ENCODE peak calls at places on chromosome 14, in ten cellular contexts. D is AG04450; Y is lung microvascular endothelial cell; H is NCI-H1436; W is Peyer's patch; F is tibial artery; Z is activated CD4-positive, alpha-beta T cell treated with anti-CD3 and anti-CD28 coated beads for 1 hour; T is CD4-positive, alpha-beta T cell; E is nephron progenitor cell; G is stimulated activated CD4-positive, alpha-beta T cell treated with anti-CD3 and anti-CD28 coated beads, Interleukin-15, amount 100 ng/mL, for 24 hours. M is an unnamed sample.

GRCh38 chr14:59705245-59705644 is 128.6 kb upstream of the CCDC175 start:
- DNase-seq in F (no peak), Y (no peak), E (no peak), H (no peak), W (no peak), Z (no peak), G (no peak), D (no peak), T (no peak), M (no peak)

GRCh38 chr14:51862171-51862838 is 1.9 kb downstream of the GNG2 start:
- DNase-seq in H (no peak), Y (no peak), D (no peak), T (no peak), F (no peak), Z (no peak), G (no peak), W (no peak), E (no peak), M (no peak)

GRCh38 chr14:59391388-59391787 is 73.8 kb downstream of the GPR135 start:
- DNase-seq in W (no peak), G (no peak), Z (no peak), D (no peak), T (no peak), Y (no peak), H (no peak), F (no peak), E (no peak), M (no peak)

GRCh38 chr14:90355540-90356518 is 24.1 kb upstream of the NRDE2 start:
- DNase-seq in Z (no peak), W (no peak), E (no peak), G (no peak), Y (no peak), F (no peak), T (no peak), H (no peak), D (no peak), M (no peak)

GRCh38 chr14:27995688-27996087 is 770.9 kb upstream of the FOXG1 start:
- DNase-seq in Z (no peak), T (no peak), H (peak; percentile 92), E (no peak), G (no peak), W (no peak), F (no peak), Y (no peak), D (no peak), M (no peak)

GRCh38 chr14:73344304-73344703 is 107.0 kb downstream of the PAPLN start:
- DNase-seq in Z (no peak), T (no peak), F (no peak), W (no peak), H (no peak), G (no peak), E (no peak), D (no peak), Y (no peak), M (no peak)

GRCh38 chr14:72706485-72706884 is 187.4 kb downstream of the DPF3 start:
- DNase-seq in Y (no peak), Z (no peak), T (no peak), W (no peak), F (no peak), H (no peak), G (no peak), E (no peak), D (no peak), M (no peak)

GRCh38 chr14:101475468-101476257 is 85.6 kb upstream of the DIO3 start:
- DNase-seq in G (no peak), H (no peak), Z (peak; percentile 2), W (peak; percentile 43), Y (no peak), E (no peak), T (no peak), D (peak; percentile 15), F (peak; percentile 69), M (peak; percentile 70)

GRCh38 chr14:63666326-63666725 is 24.7 kb upstream of the WDR89 start:
- DNase-seq in F (no peak), Z (no peak), G (no peak), Y (no peak), T (no peak), E (no peak), W (no peak), H (no peak), D (no peak), M (no peak)

GRCh38 chr14:95527392-95528002 is 7.4 kb upstream of the GLRX5 start:
- DNase-seq in D (no peak), W (peak; percentile 83), Z (no peak), H (peak; percentile 27), T (peak; percentile 45), E (peak; percentile 23), Y (peak; percentile 71), F (no peak), G (peak; percentile 67), M (no peak)